ENCODE peak calls at places on chromosomes 3 and 15, in nine cellular contexts. V is HFFc6; O is Kasumi-1; M is left ventricle myocardium superior; W is activated CD4-positive, alpha-beta T cell treated with anti-CD3 and anti-CD28 coated beads, Interleukin-2, amount 10 ng/mL, durations not matched to agents 7 days and 5 days; D is HCT116; B is activated T-helper 1 cell treated with anti-CD3 and anti-CD28 coated beads, Interleukin-2, amount 50 U/mL, for 16 hours; A is iris pigment epithelial cell; T is PC-9. Y is an unnamed sample.

GRCh38 chr3:56042326-56042951 is 425.8 kb downstream of the ERC2 start:
- DNase-seq in W (no peak), B (no peak), A (peak), V (peak), M (no peak), O (peak), D (no peak), T (peak), Y (no peak)

GRCh38 chr3:108378153-108378951 is 82.0 kb downstream of the HHLA2 start:
- DNase-seq in T (no peak), M (no peak), D (no peak), A (no peak), V (no peak), B (no peak), O (no peak), W (no peak), Y (no peak)

GRCh38 chr3:162142511-162142910 is 645.9 kb downstream of the OTOL1 start:
- DNase-seq in O (no peak), V (peak), M (no peak), D (no peak), A (peak), B (no peak), T (no peak), W (no peak), Y (no peak)

GRCh38 chr3:183825380-183826161 is at the start of gene MAP6D1:
- DNase-seq in T (no peak), A (peak), W (peak), O (peak), D (peak), B (no peak), V (peak), M (peak), Y (peak)

GRCh38 chr3:128736598-128736997 is 10.6 kb downstream of the RAB7A start:
- DNase-seq in W (no peak), T (no peak), O (no peak), B (no peak), V (peak), M (no peak), A (no peak), D (no peak), Y (no peak)

GRCh38 chr3:194577985-194578905 is 55.0 kb downstream of the TMEM44 start:
- DNase-seq in T (peak), M (no peak), O (peak), V (peak), A (peak), B (no peak), W (no peak), D (peak), Y (peak)

GRCh38 chr15:99669250-99669649 is 64.0 kb downstream of the LYSMD4 start:
- DNase-seq in M (no peak), D (no peak), V (no peak), W (no peak), T (no peak), O (no peak), A (no peak), B (no peak), Y (no peak)

GRCh38 chr3:84299329-84299728 is 659.5 kb upstream of the CADM2 start:
- DNase-seq in W (no peak), M (no peak), O (no peak), B (no peak), V (no peak), T (no peak), D (no peak), A (no peak), Y (no peak)

GRCh38 chr3:16177962-16178627 is 3.6 kb downstream of the GALNT15 start:
- DNase-seq in W (peak), B (peak), V (peak), T (no peak), M (peak), O (no peak), A (peak), D (peak), Y (peak)

GRCh38 chr3:177448987-177449975 is 252.0 kb upstream of the TBL1XR1 start:
- DNase-seq in M (no peak), B (no peak), V (no peak), D (no peak), W (no peak), T (peak), O (peak), A (peak), Y (no peak)

GRCh38 chr15:31265871-31266711 is 60.5 kb upstream of the KLF13 start:
- DNase-seq in B (peak), D (no peak), T (no peak), M (peak), W (peak), V (peak), A (no peak), O (no peak), Y (peak)

GRCh38 chr15:54820811-54821210 is 375.9 kb downstream of the RSL24D1 start:
- DNase-seq in M (no peak), D (no peak), A (no peak), O (no peak), W (no peak), T (no peak), B (no peak), V (no peak), Y (no peak)

GRCh38 chr15:52709172-52709979 is 30.2 kb upstream of the ATOSA start:
- DNase-seq in A (no peak), D (no peak), V (no peak), B (no peak), M (no peak), T (peak), O (no peak), W (no peak), Y (no peak)

GRCh38 chr3:141331370-141332318 is 36.7 kb upstream of the ZBTB38 start:
- DNase-seq in M (peak), B (no peak), V (peak), O (no peak), W (no peak), A (peak), D (peak), T (peak), Y (no peak)

GRCh38 chr3:45657853-45658252 is 31.3 kb upstream of the SACM1L start:
- DNase-seq in V (no peak), M (no peak), A (no peak), B (no peak), T (no peak), O (no peak), D (no peak), W (no peak), Y (no peak)

GRCh38 chr15:22831473-22831872 is 7.0 kb upstream of the NIPA2 start:
- DNase-seq in B (no peak), O (no peak), W (no peak), M (no peak), D (no peak), V (no peak), T (no peak), A (peak), Y (no peak)

GRCh38 chr3:172840463-172840862 is 89.9 kb downstream of the ECT2 start:
- DNase-seq in B (no peak), O (no peak), D (no peak), T (no peak), A (no peak), W (no peak), M (no peak), V (no peak), Y (no peak)

GRCh38 chr15:58459562-58459961 is 27.8 kb downstream of the LIPC start:
- DNase-seq in W (no peak), O (no peak), D (no peak), V (no peak), A (no peak), M (peak), B (no peak), T (no peak), Y (no peak)

GRCh38 chr3:173403376-173403775 is 5.8 kb downstream of the NLGN1 start:
- DNase-seq in D (no peak), M (no peak), T (no peak), O (no peak), W (no peak), B (no peak), A (no peak), V (no peak), Y (no peak)

GRCh38 chr3:52250122-52250521 is 4.6 kb downstream of the PPM1M start:
- DNase-seq in A (no peak), B (no peak), O (no peak), T (no peak), V (no peak), M (no peak), W (no peak), D (no peak), Y (peak)

GRCh38 chr15:75037685-75038084 is 14.3 kb downstream of the PPCDC start:
- DNase-seq in D (no peak), V (no peak), M (no peak), T (peak), B (no peak), W (no peak), A (peak), O (no peak), Y (no peak)

GRCh38 chr3:29552036-29552435 is 271.2 kb downstream of the RBMS3 start:
- DNase-seq in D (no peak), A (peak), B (no peak), W (no peak), T (no peak), O (no peak), M (no peak), V (no peak), Y (no peak)

GRCh38 chr3:2958553-2958952 is 151.6 kb downstream of the IL5RA start:
- DNase-seq in T (no peak), O (peak), B (no peak), M (no peak), V (no peak), W (no peak), A (no peak), D (no peak), Y (no peak)

GRCh38 chr15:77819271-77819806 is 186.6 kb upstream of the LINGO1 start:
- DNase-seq in W (no peak), A (no peak), D (no peak), V (no peak), T (no peak), M (no peak), O (no peak), B (no peak), Y (no peak)

Y was measured in activated naive CD4-positive, alpha-beta T cell treated with anti-CD3 and anti-CD28 coated beads for 36 hours.